ENCODE peak calls at places on chromosomes 16 and 17, in ten cellular contexts. P is choroid plexus epithelial cell; X is HT-29; R is stimulated activated naive CD8-positive, alpha-beta T cell treated with anti-CD3 and anti-CD28 coated beads, Interleukin-15, Interleukin-2, amounts not matched to agents 100 U/mL and 50 U/mL, for 24 hours; K is EH; J is T-helper 2 cell; W is left ventricle myocardium superior; B is stimulated activated CD8-positive, alpha-beta memory T cell treated with anti-CD3 and anti-CD28 coated beads, Interleukin-4, amount 100 ng/mL, for 24 hours; G is osteoblast; V is hypothalamus. U is an unnamed sample.

GRCh38 chr17:81067331-81067730 is 32.4 kb downstream of the BAIAP2 start:
- DNase-seq in K (no peak), G (no peak), V (no peak), R (no peak), W (no peak), B (no peak), J (no peak), P (peak), X (no peak), U (no peak)

GRCh38 chr17:82835122-82835521 is 4.7 kb downstream of the ZNF750 start:
- DNase-seq in B (no peak), P (no peak), X (no peak), R (no peak), W (no peak), K (no peak), G (no peak), J (no peak), V (no peak), U (no peak)

GRCh38 chr17:34665803-34666763 is 86.7 kb downstream of the TMEM132E start:
- DNase-seq in B (no peak), G (peak), P (no peak), J (no peak), K (no peak), R (no peak), X (no peak), W (no peak), V (no peak), U (no peak)

GRCh38 chr17:19386276-19386863 is 620 bp downstream of the MFAP4 start:
- DNase-seq in P (peak), R (no peak), K (peak), G (peak), W (peak), X (no peak), V (no peak), B (no peak), J (no peak), U (peak)

GRCh38 chr17:28433696-28434095 is 27.7 kb upstream of the SLC46A1 start:
- DNase-seq in K (no peak), P (no peak), B (no peak), G (no peak), J (no peak), X (no peak), V (no peak), W (no peak), R (no peak), U (no peak)

GRCh38 chr16:49856741-49857330 is 924 bp upstream of the ZNF423 start:
- DNase-seq in R (peak), P (peak), G (peak), V (peak), K (peak), X (peak), B (no peak), W (peak), J (no peak), U (peak)

GRCh38 chr17:79633154-79633553 is 22.3 kb upstream of the RBFOX3 start:
- DNase-seq in X (no peak), G (no peak), V (no peak), J (no peak), P (no peak), B (no peak), W (no peak), K (no peak), R (no peak), U (no peak)

GRCh38 chr17:77546772-77547201 is 406.0 kb downstream of the SEC14L1 start:
- DNase-seq in W (no peak), G (peak), P (no peak), X (no peak), K (no peak), R (no peak), V (no peak), J (no peak), B (no peak), U (no peak)

GRCh38 chr17:17087424-17088103 is 45.3 kb downstream of the MPRIP start:
- DNase-seq in K (no peak), V (no peak), X (no peak), J (no peak), B (no peak), R (no peak), P (no peak), G (peak), W (peak), U (no peak)

GRCh38 chr17:2594657-2595085 is 1.2 kb downstream of the PAFAH1B1 start:
- DNase-seq in J (no peak), G (peak), R (peak), B (no peak), K (peak), W (no peak), X (peak), P (no peak), V (no peak), U (no peak)

GRCh38 chr17:78142113-78142861 is 3.9 kb upstream of the C17orf99 start:
- DNase-seq in K (peak), J (no peak), B (no peak), G (peak), R (no peak), W (no peak), X (peak), V (no peak), P (no peak), U (no peak)

GRCh38 chr17:3794890-3795757 is 5.9 kb downstream of the ITGAE start:
- DNase-seq in J (no peak), V (no peak), P (peak), W (no peak), K (peak), R (peak), G (peak), B (peak), X (no peak), U (no peak)

U was measured in cardiac fibroblast.